ENCODE peak calls at places on chromosomes 5 and 9, in seven cellular contexts. W is activated CD8-positive, alpha-beta memory T cell treated with anti-CD3 and anti-CD28 coated beads, Interleukin-2, amount 50 U/mL, for 48 hours; B is GF-D8; X is islet precursor cell; S is SHP77; T is T-helper 22 cell; F is activated naive CD4-positive, alpha-beta T cell treated with anti-CD3 and anti-CD28 coated beads, Interleukin-2, amount 10 ng/mL, durations not matched to agents 7 days and 5 days. P is an unnamed sample.

GRCh38 chr5:169581580-169582227 is 1.9 kb upstream of the SPDL1 start:
- DNase-seq in W (peak; percentile 65), B (peak; percentile 29), X (peak; percentile 66), S (peak; percentile 9), T (peak; percentile 3), F (peak; percentile 72), P (peak; percentile 22)

GRCh38 chr9:26813247-26813646 is 79.4 kb downstream of the CAAP1 start:
- DNase-seq in W (no peak), B (no peak), X (no peak), S (no peak), T (no peak), F (no peak), P (no peak)

GRCh38 chr9:34089311-34089710 is 37.2 kb downstream of the DCAF12 start:
- DNase-seq in W (no peak), B (no peak), X (no peak), S (no peak), T (no peak), F (no peak), P (no peak)

GRCh38 chr9:34988218-34989055 is 1.1 kb upstream of the DNAJB5 start:
- DNase-seq in W (peak; percentile 69), B (no peak), X (peak; percentile 64), S (no peak), T (peak; percentile 41), F (peak; percentile 62), P (no peak)

GRCh38 chr5:172910828-172911627 is 48.2 kb upstream of the RPL26L1 start:
- DNase-seq in W (no peak), B (peak; percentile 6), X (no peak), S (peak; percentile 69), T (no peak), F (peak; percentile 44), P (no peak)

GRCh38 chr9:127778280-127779135 is at the start of gene SH2D3C:
- DNase-seq in W (no peak), B (peak; percentile 27), X (no peak), S (no peak), T (no peak), F (peak; percentile 76), P (no peak)

GRCh38 chr9:135326633-135327152 is 152.9 kb upstream of the PPP1R26 start:
- DNase-seq in W (peak; percentile 10), B (no peak), X (no peak), S (no peak), T (no peak), F (no peak), P (no peak)

GRCh38 chr5:31783762-31784161 is 144.8 kb downstream of the PDZD2 start:
- DNase-seq in W (no peak), B (no peak), X (no peak), S (no peak), T (no peak), F (no peak), P (no peak)

GRCh38 chr5:139693676-139694364 is 45.7 kb downstream of the CXXC5 start:
- DNase-seq in W (no peak), B (no peak), X (no peak), S (no peak), T (no peak), F (no peak), P (no peak)